ENCODE peak calls at places on chromosome 2, in five cellular contexts. C, N, R, S and E are unnamed samples.

GRCh38 chr2:188984680-188985079 is 10.5 kb downstream of the COL3A1 start:
- DNase-seq in C (no peak), N (no peak), R (no peak), S (no peak), E (no peak)

GRCh38 chr2:190913725-190914124 is 33.1 kb downstream of the GLS start:
- DNase-seq in C (no peak), N (no peak), R (no peak), S (no peak), E (no peak)

GRCh38 chr2:192119536-192119935 is 75.2 kb downstream of the TMEFF2 start:
- DNase-seq in C (no peak), N (no peak), R (no peak), S (no peak), E (no peak)

GRCh38 chr2:10067881-10068280 is 12.3 kb downstream of the CYS1 start:
- DNase-seq in C (no peak), N (no peak), R (no peak), S (no peak), E (no peak)

GRCh38 chr2:57371186-57371585 is 675.4 kb upstream of the VRK2 start:
- DNase-seq in C (no peak), N (no peak), R (no peak), S (no peak), E (no peak)

GRCh38 chr2:28450901-28451565 is 44.8 kb upstream of the PLB1 start:
- DNase-seq in C (no peak), N (no peak), R (no peak), S (no peak), E (no peak)

GRCh38 chr2:119523383-119523958 is 812 bp downstream of the SCTR start:
- DNase-seq in C (no peak), N (no peak), R (no peak), S (peak; percentile 6), E (peak; percentile 51)

GRCh38 chr2:41326801-41327200 is 721.0 kb upstream of the PKDCC start:
- DNase-seq in C (no peak), N (peak; percentile 29), R (no peak), S (no peak), E (peak; percentile 56)

GRCh38 chr2:168691221-168691620 is 111.2 kb upstream of the NOSTRIN start:
- DNase-seq in C (no peak), N (no peak), R (no peak), S (no peak), E (no peak)

GRCh38 chr2:186554450-186554849 is 35.4 kb upstream of the ITGAV start:
- DNase-seq in C (no peak), N (no peak), R (no peak), S (no peak), E (no peak)

GRCh38 chr2:199344012-199344411 is 113.7 kb downstream of the SATB2 start:
- DNase-seq in C (no peak), N (no peak), R (no peak), S (no peak), E (no peak)

GRCh38 chr2:39119732-39120520 is 925 bp downstream of the SOS1 start:
- DNase-seq in C (peak; percentile 84), N (peak; percentile 71), R (no peak), S (peak; percentile 86), E (peak; percentile 80)

GRCh38 chr2:46462936-46463335 is 16.4 kb upstream of the TMEM247 start:
- DNase-seq in C (no peak), N (no peak), R (no peak), S (no peak), E (no peak)

DNA sequence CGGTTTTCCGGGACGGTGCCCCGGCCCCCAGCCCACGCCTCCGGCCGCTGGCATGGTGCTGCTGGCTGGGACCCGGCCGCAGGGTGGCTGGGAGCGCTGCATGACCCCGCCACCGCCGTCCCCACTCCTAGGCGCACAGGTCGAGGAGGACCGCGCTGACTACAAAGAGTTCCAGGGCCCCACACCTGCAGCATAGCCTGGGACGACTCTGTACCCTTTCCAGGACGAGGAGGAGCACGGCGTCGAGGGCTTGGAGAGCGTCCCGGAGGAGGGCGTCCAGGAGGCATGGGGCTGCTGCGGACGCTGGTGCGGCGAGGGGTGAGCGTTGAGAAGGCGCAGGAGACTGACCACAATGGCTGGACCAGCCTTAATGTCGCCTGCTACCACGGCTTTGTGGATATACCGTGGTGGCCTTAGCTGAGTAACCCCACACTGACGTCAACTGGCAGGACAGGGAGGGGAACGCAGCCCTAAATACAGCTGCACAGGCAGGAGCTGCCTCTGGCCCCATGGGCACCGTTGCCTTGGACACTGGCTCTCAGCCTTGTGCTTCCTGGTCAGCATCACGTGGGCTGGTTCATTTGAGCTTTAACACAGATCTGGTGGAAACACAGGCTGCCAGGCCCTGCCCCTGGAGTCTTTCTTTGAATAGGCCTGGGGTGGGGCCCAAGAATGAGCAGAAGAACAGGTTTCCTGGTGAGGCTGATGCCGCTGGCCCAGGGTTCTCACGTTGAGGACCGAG is 40.9 kb upstream of the TRIM43B start:
- DNase-seq in C (peak; percentile 88), N (no peak), R (no peak), S (no peak), E (no peak)
- H3K27ac ChIP-seq in C (peak overlapping the region; percentile 85), N (no peak overlapping the region), R (no peak overlapping the region), S (no peak overlapping the region), E (no peak overlapping the region)

GRCh38 chr2:182259629-182260150 is 167.1 kb downstream of the PDE1A start:
- DNase-seq in C (no peak), N (no peak), R (no peak), S (no peak), E (no peak)
- H3K9ac ChIP-seq in C (no peak overlapping the region), N (no peak overlapping the region), R (no peak overlapping the region), S (no peak overlapping the region), E (no peak overlapping the region)

GRCh38 chr2:128384446-128384845 is 65.8 kb upstream of the HS6ST1 start:
- DNase-seq in C (no peak), N (no peak), R (no peak), S (no peak), E (peak; percentile 37)
- H3K4me3 ChIP-seq in C (no peak overlapping the region), N (no peak overlapping the region), R (no peak overlapping the region), S (no peak overlapping the region), E (no peak overlapping the region)

GRCh38 chr2:237497820-237498128 is 10.7 kb downstream of the MLPH start:
- DNase-seq in C (peak; percentile 34), N (no peak), R (no peak), S (no peak), E (no peak)

GRCh38 chr2:237500681-237501424 is 13.8 kb downstream of the MLPH start:
- DNase-seq in C (peak; percentile 72), N (peak; percentile 96), R (no peak), S (no peak), E (no peak)

GRCh38 chr2:237497009-237497819 is 10.2 kb downstream of the MLPH start:
- DNase-seq in C (peak; percentile 56), N (peak; percentile 51), R (no peak), S (no peak), E (peak; percentile 75)

GRCh38 chr2:237496428-237496827 is 9.4 kb downstream of the MLPH start:
- DNase-seq in C (peak; percentile 49), N (peak; percentile 69), R (no peak), S (no peak), E (no peak)

GRCh38 chr2:237498341-237498740 is 11.3 kb downstream of the MLPH start:
- DNase-seq in C (peak; percentile 30), N (no peak), R (no peak), S (no peak), E (no peak)
- H3K27ac ChIP-seq in C (no peak overlapping the region), N (no peak overlapping the region), R (no peak overlapping the region), S (no peak overlapping the region), E (no peak overlapping the region)

DNA sequence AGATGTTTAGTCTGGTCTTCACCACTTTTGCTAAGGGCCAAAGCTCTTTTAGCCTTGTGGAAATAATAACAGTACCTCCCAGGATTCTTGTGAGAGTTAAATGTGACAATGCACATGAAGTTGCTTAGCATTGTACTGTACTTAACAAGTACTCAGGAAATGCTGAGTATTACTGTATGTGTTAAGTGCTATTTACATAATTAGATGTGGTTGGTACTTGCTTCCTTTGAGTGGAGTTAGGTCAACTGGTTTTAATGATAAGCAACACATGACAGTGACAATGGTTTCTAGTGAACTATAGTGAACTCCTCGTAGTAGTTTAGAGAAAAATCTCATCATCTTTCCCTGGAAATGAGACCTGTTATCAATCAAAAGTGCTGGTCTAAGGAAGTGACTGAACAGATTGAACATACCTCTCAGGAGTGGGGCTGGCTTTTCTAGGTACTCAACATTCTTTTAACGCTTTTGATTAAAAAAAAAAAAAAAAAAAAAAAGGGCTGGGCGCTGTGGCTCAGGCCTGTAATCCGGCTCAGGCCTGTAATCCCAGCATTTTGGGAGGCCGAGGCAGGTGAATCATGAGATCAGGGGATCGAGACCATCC is 29.2 kb upstream of the ZDBF2 start:
- DNase-seq in C (no peak), N (no peak), R (no peak), S (peak; percentile 68), E (no peak)
- H3K9ac ChIP-seq in C (no peak overlapping the region), N (no peak overlapping the region), R (no peak overlapping the region), S (peak overlapping the region; percentile 32), E (no peak overlapping the region)

DNA sequence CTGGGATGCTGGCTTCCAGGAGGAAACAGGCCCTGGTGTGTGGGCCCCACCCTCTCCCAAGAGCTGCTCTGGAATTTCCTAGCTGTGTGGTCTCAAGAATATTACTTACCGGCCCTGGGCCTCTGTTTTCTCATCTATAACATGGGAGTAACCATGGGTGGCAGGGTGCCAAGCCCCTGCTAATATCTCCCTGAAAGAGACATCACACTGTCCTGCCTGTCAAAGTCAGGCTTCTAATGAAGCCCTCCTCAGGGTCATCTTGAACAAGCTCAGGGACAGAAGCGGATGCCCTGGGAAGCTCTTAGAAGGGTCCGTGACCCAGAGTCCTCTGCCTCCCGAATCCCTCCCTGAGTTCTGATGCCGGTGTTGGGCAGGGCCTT is 173.2 kb upstream of the HDAC4 start:
- DNase-seq in C (no peak), N (no peak), R (no peak), S (no peak), E (no peak)
- H3K4me3 ChIP-seq in C (no peak overlapping the region), N (no peak overlapping the region), R (no peak overlapping the region), S (no peak overlapping the region), E (no peak overlapping the region)

DNA sequence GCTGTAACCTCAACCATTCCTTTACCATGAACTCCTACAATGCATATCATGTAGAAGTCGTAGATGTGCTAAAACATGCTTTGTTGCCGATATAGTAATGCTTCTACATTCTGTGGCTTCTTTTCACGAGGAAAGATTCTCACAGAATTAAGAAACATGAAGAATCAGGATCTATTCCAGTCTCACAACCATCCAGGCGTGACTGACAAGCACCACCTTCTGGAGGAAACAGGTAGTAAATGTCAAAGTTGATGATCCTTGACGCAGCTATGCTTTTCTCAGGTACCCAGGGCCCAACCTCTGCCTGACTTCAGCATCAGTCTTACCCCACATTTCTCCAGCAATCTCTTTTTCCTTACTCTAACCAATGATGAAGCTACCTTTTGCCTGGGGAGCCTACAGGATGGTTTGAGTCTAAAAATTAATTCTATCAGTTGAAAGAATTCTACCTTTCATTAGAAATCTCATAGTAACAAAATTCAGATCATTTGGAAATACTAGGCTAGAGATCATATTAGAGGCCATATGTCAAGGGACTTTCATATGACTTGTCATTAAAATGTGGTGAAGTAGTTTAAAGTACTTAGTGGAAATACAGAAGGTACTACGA is 123.3 kb upstream of the RND3 start:
- DNase-seq in C (no peak), N (peak; percentile 70), R (peak; percentile 38), S (peak; percentile 44), E (peak; percentile 76)
- H3K27ac ChIP-seq in C (no peak overlapping the region), N (no peak overlapping the region), R (no peak overlapping the region), S (no peak overlapping the region), E (no peak overlapping the region)

DNA sequence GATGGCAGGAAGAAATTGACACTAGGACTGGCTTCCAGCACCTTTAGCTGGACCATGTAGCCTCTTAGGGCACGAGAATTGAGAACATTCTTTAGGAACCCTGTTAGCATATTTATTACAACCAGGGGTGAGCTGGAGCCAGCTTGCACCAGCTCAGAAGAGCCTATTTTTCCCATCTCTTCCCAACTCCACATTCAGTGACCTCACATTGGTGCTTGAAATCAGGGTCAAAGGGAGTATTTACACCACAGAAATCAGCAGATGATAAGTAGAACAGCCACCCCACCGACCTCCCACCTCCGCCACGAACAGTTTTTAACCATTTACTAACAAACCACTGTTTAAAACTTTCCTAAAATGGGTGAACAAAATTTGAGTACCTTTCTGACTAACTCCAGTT is 389.2 kb upstream of the TNP1 start:
- DNase-seq in C (no peak), N (no peak), R (no peak), S (no peak), E (no peak)
- H3K9ac ChIP-seq in C (no peak overlapping the region), N (no peak overlapping the region), R (no peak overlapping the region), S (no peak overlapping the region), E (no peak overlapping the region)